ENCODE peak calls at places on chromosomes 2 and 18, in six cellular contexts. D is cardiac fibroblast, Q is A549, G is AG09309, Z is aorta, Y is PC-9. U is an unnamed sample.

GRCh38 chr2:222643134-222643533 is 12.8 kb downstream of the FARSB start:
- DNase-seq in D (no peak), Q (no peak), G (no peak), Z (no peak), Y (no peak), U (no peak)

GRCh38 chr18:7902399-7902839 is 335.3 kb downstream of the PTPRM start:
- DNase-seq in D (peak; percentile 57), Q (peak; percentile 91), G (no peak), Z (no peak), Y (no peak), U (no peak)

GRCh38 chr2:16546128-16546754 is 119.4 kb downstream of the CYRIA start:
- DNase-seq in D (peak; percentile 33), Q (peak; percentile 42), G (no peak), Z (no peak), Y (no peak), U (no peak)

GRCh38 chr2:715038-715437 is 37.8 kb upstream of the TMEM18 start:
- DNase-seq in D (no peak), Q (no peak), G (no peak), Z (no peak), Y (no peak), U (no peak)

GRCh38 chr2:12858786-12859185 is 142.1 kb downstream of the TRIB2 start:
- DNase-seq in D (no peak), Q (no peak), G (no peak), Z (no peak), Y (no peak), U (no peak)

GRCh38 chr18:78526923-78527775 is 452.5 kb upstream of the SALL3 start:
- DNase-seq in D (no peak), Q (no peak), G (no peak), Z (no peak), Y (no peak), U (no peak)

GRCh38 chr2:12702661-12703121 is 14.0 kb upstream of the TRIB2 start:
- DNase-seq in D (peak; percentile 93), Q (no peak), G (no peak), Z (no peak), Y (peak; percentile 30), U (no peak)

GRCh38 chr18:76259726-76260125 is 235.3 kb downstream of the ZNF516 start:
- DNase-seq in D (no peak), Q (no peak), G (no peak), Z (no peak), Y (no peak), U (no peak)

GRCh38 chr18:9742588-9743131 is 34.6 kb downstream of the RAB31 start:
- DNase-seq in D (peak; percentile 52), Q (peak; percentile 32), G (no peak), Z (no peak), Y (peak; percentile 29), U (no peak)

GRCh38 chr2:112623913-112624777 is 21.6 kb upstream of the SLC20A1 start:
- DNase-seq in D (peak; percentile 72), Q (peak; percentile 73), G (peak; percentile 43), Z (peak; percentile 67), Y (peak; percentile 85), U (peak; percentile 75)

GRCh38 chr2:11097988-11098387 is 57.3 kb upstream of the SLC66A3 start:
- DNase-seq in D (no peak), Q (no peak), G (no peak), Z (no peak), Y (no peak), U (no peak)

GRCh38 chr2:33525666-33526065 is 49.2 kb downstream of the RASGRP3 start:
- DNase-seq in D (no peak), Q (no peak), G (no peak), Z (no peak), Y (no peak), U (no peak)

GRCh38 chr2:45009303-45009927 is at the start of gene SIX2:
- DNase-seq in D (peak; percentile 99), Q (peak; percentile 78), G (peak; percentile 88), Z (peak; percentile 94), Y (peak; percentile 99), U (peak; percentile 94)

GRCh38 chr18:37334494-37335125 is 231.0 kb downstream of the CELF4 start:
- DNase-seq in D (peak; percentile 42), Q (no peak), G (peak; percentile 20), Z (no peak), Y (no peak), U (no peak)

GRCh38 chr2:122062506-122062905 is 307.1 kb downstream of the TSN start:
- DNase-seq in D (no peak), Q (no peak), G (no peak), Z (no peak), Y (no peak), U (no peak)

GRCh38 chr18:37661061-37661460 is 95.5 kb upstream of the CELF4 start:
- DNase-seq in D (no peak), Q (no peak), G (no peak), Z (no peak), Y (no peak), U (no peak)

GRCh38 chr2:193542762-193543161 is 1348.0 kb upstream of the TMEFF2 start:
- DNase-seq in D (no peak), Q (no peak), G (no peak), Z (no peak), Y (no peak), U (no peak)

GRCh38 chr2:172461591-172462392 is 34.4 kb downstream of the ITGA6 start:
- DNase-seq in D (peak; percentile 41), Q (peak; percentile 56), G (no peak), Z (peak; percentile 56), Y (peak; percentile 86), U (peak; percentile 83)

GRCh38 chr2:238439093-238439849 is 12.5 kb downstream of the ASB1 start:
- DNase-seq in D (peak; percentile 93), Q (peak; percentile 91), G (peak; percentile 92), Z (no peak), Y (peak; percentile 89), U (no peak)

GRCh38 chr2:145715601-145716000 is 1195.7 kb upstream of the ZEB2 start:
- DNase-seq in D (no peak), Q (no peak), G (no peak), Z (no peak), Y (no peak), U (no peak)

GRCh38 chr2:460861-461260 is 173.0 kb upstream of the ALKAL2 start:
- DNase-seq in D (no peak), Q (no peak), G (no peak), Z (no peak), Y (no peak), U (no peak)

GRCh38 chr2:241843321-241844065 is 15.2 kb downstream of the PDCD1 start:
- DNase-seq in D (no peak), Q (no peak), G (no peak), Z (no peak), Y (no peak), U (peak; percentile 74)

GRCh38 chr2:229282758-229283546 is 11.9 kb upstream of the PID1 start:
- DNase-seq in D (peak; percentile 98), Q (no peak), G (peak; percentile 64), Z (peak; percentile 75), Y (no peak), U (no peak)

GRCh38 chr2:69216535-69217332 is 170.3 kb downstream of the GFPT1 start:
- DNase-seq in D (peak; percentile 92), Q (no peak), G (peak; percentile 32), Z (no peak), Y (no peak), U (no peak)

GRCh38 chr2:238449909-238450417 is 23.2 kb downstream of the ASB1 start:
- DNase-seq in D (peak; percentile 68), Q (peak; percentile 22), G (no peak), Z (peak; percentile 77), Y (no peak), U (peak; percentile 87)

DNA sequence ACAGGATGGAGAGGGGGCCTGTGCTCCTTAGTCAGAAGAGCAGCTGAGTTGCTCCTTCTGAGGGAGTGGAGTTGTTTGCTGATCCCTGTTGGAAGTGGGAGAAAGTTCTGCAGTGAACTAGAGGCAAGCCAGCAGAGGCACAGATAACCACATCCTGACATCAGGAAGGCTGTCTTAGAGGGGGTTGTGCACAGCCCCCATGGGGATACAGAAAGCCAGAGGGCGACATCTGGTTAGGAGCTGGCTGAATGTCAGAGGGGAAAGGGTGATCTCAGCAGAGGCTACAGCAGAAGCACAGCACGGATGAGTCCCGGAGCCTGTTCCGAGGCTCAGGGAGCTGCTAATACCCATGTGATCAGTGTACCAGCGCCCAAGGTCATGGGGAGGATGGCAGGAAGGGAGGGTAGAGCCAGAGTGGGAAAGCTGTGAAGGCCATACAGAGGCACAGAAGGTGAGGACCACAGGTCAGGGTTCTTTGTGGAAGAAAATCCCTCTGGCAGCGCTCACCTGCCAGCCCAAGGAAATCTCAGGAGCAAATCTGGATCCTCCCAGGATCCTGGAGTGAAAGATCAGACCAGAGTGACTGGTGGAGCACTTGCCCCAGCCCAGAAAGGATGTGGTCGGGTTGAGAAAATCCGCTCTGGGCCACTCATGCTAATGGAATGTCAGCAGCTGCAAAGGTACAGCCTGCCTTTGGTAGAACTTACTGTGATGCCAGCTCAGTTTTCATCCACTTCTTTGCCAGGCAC is 111.8 kb downstream of the STPG4 start:
- DNase-seq in D (peak; percentile 90), Q (peak; percentile 81), G (peak; percentile 77), Z (peak; percentile 80), Y (peak; percentile 91), U (peak; percentile 90)
- H3K4me3 ChIP-seq in D (no peak overlapping the region), Q (no peak overlapping the region), G (peak overlapping the region; percentile 3), Z (no peak overlapping the region), Y (peak overlapping the region; percentile 45), U (no peak overlapping the region)

GRCh38 chr2:151823651-151824050 is 4.6 kb downstream of the ARL5A start:
- DNase-seq in D (no peak), Q (no peak), G (no peak), Z (no peak), Y (no peak), U (no peak)
- H3K4me3 ChIP-seq in D (no peak overlapping the region), Q (no peak overlapping the region), G (no peak overlapping the region), Z (no peak overlapping the region), Y (no peak overlapping the region), U (no peak overlapping the region)

GRCh38 chr2:17614174-17614573 is 73.7 kb downstream of the VSNL1 start:
- DNase-seq in D (no peak), Q (no peak), G (no peak), Z (no peak), Y (no peak), U (no peak)

GRCh38 chr2:17611036-17611435 is 70.5 kb downstream of the VSNL1 start:
- DNase-seq in D (no peak), Q (no peak), G (no peak), Z (no peak), Y (no peak), U (no peak)

GRCh38 chr2:17608251-17608650 is 67.8 kb downstream of the VSNL1 start:
- DNase-seq in D (no peak), Q (no peak), G (no peak), Z (no peak), Y (no peak), U (no peak)

GRCh38 chr2:17607379-17607778 is 66.9 kb downstream of the VSNL1 start:
- DNase-seq in D (no peak), Q (no peak), G (no peak), Z (no peak), Y (no peak), U (no peak)

GRCh38 chr2:17610521-17610920 is 70.0 kb downstream of the VSNL1 start:
- DNase-seq in D (peak; percentile 78), Q (no peak), G (no peak), Z (no peak), Y (no peak), U (no peak)
- H3K4me3 ChIP-seq in D (no peak overlapping the region), Q (no peak overlapping the region), G (no peak overlapping the region), Z (no peak overlapping the region), Y (no peak overlapping the region), U (no peak overlapping the region)

DNA sequence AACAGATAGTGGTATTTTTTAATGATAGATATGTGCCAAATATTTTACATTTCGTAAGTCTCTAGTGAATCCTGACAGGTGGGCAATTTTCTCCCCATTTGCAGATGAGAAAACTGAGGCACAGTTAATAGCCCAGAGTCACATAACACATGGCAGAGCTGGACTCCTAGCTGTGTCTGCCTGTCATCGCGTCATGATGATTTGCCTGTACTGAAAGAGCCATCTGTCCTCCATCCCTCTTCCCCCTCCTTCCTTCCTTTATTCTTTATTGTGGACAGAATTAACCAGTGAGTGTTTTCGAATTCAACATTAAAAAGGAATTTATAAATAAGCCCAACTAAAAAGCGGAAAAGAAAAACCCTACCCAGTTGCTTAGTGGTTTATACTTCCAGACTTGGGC is 3.2 kb downstream of the DNAJB2 start:
- DNase-seq in D (no peak), Q (no peak), G (no peak), Z (no peak), Y (no peak), U (no peak)
- H3K4me3 ChIP-seq in D (no peak overlapping the region), Q (no peak overlapping the region), G (no peak overlapping the region), Z (no peak overlapping the region), Y (no peak overlapping the region), U (no peak overlapping the region)

U was measured in kidney.